ENCODE peak calls at places on chromosomes 1 and 21, in six cellular contexts. Z, L, B, T, C and H are unnamed samples.

GRCh38 chr1:31880957-31881697 is 57.0 kb downstream of the PTP4A2 start:
- DNase-seq in Z (no peak), L (no peak), B (no peak), T (no peak), C (no peak), H (no peak)

GRCh38 chr1:246613131-246613758 is 47.0 kb downstream of the CNST start:
- DNase-seq in Z (no peak), L (no peak), B (no peak), T (no peak), C (no peak), H (no peak)

GRCh38 chr1:56056438-56057312 is 522.7 kb downstream of the PLPP3 start:
- DNase-seq in Z (peak), L (no peak), B (no peak), T (no peak), C (no peak), H (no peak)

GRCh38 chr1:114956570-114956969 is 73.1 kb upstream of the TSHB start:
- DNase-seq in Z (peak), L (no peak), B (peak), T (no peak), C (no peak), H (peak)

GRCh38 chr21:14982336-14982735 is 82.5 kb downstream of the NRIP1 start:
- DNase-seq in Z (no peak), L (no peak), B (no peak), T (no peak), C (no peak), H (no peak)

GRCh38 chr1:198678901-198679329 is 40.1 kb downstream of the PTPRC start:
- DNase-seq in Z (no peak), L (no peak), B (no peak), T (no peak), C (no peak), H (no peak)

GRCh38 chr1:240946926-240947325 is 335.0 kb upstream of the GREM2 start:
- DNase-seq in Z (peak), L (no peak), B (peak), T (peak), C (no peak), H (no peak)

GRCh38 chr21:38984982-38985422 is 179.3 kb downstream of the ETS2 start:
- DNase-seq in Z (peak), L (no peak), B (no peak), T (no peak), C (no peak), H (no peak)

GRCh38 chr1:203440780-203441179 is 34.8 kb upstream of the PRELP start:
- DNase-seq in Z (peak), L (peak), B (peak), T (no peak), C (peak), H (no peak)
- TF ChIP-seq CTCF in Z (peak), L (no peak), B (peak), T (no peak), C (peak), H (peak)

DNA sequence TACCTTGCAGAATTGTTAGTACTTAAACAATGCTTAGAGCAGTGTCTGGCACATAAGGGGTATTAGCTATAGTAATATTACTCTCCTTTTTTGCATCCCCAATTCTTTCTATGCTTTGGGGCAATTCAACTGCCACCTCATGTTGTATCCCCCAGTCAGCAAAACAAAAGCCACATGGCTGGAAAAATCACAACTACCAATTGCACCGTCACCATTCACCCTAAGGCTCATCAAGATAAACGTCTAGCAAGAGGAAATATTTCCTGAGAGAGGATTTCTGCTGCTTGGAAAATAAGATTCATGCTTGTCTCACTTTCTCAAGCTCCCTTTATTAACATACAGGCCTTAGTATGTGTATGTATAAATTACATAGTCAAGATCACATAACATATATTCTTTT is 12.1 kb upstream of the TLR5 start:
- DNase-seq in Z (no peak), L (no peak), B (no peak), T (no peak), C (no peak), H (no peak)
- TF ChIP-seq CTCF in Z (no peak), L (no peak), B (no peak), T (no peak), C (no peak), H (no peak)

GRCh38 chr1:43366601-43367025 is 1.2 kb downstream of the ELOVL1 start:
- DNase-seq in Z (peak), L (no peak), B (no peak), T (no peak), C (no peak), H (no peak)

GRCh38 chr1:43366179-43366578 is 1.6 kb downstream of the ELOVL1 start:
- DNase-seq in Z (no peak), L (peak), B (no peak), T (no peak), C (no peak), H (no peak)

GRCh38 chr1:43367026-43367903 is 546 bp downstream of the ELOVL1 start:
- DNase-seq in Z (peak), L (no peak), B (no peak), T (peak), C (peak), H (no peak)

GRCh38 chr1:43368646-43369020 is 822 bp upstream of the ELOVL1 start:
- DNase-seq in Z (no peak), L (no peak), B (no peak), T (no peak), C (no peak), H (no peak)

GRCh38 chr1:43367904-43368645 is at the start of gene ELOVL1:
- DNase-seq in Z (peak), L (peak), B (peak), T (peak), C (peak), H (no peak)
- TF ChIP-seq CTCF in Z (peak), L (no peak), B (no peak), T (no peak), C (no peak), H (peak)

GRCh38 chr1:19375621-19376020 is 63.5 kb downstream of the SLC66A1 start:
- DNase-seq in Z (no peak), L (no peak), B (no peak), T (no peak), C (no peak), H (no peak)

GRCh38 chr1:19374926-19375325 is 62.8 kb downstream of the SLC66A1 start:
- DNase-seq in Z (no peak), L (no peak), B (no peak), T (no peak), C (no peak), H (no peak)

GRCh38 chr1:19373206-19374126 is 61.3 kb downstream of the SLC66A1 start:
- DNase-seq in Z (no peak), L (no peak), B (no peak), T (no peak), C (no peak), H (no peak)

GRCh38 chr1:19372602-19373001 is 60.5 kb downstream of the SLC66A1 start:
- DNase-seq in Z (no peak), L (no peak), B (no peak), T (no peak), C (no peak), H (no peak)

GRCh38 chr1:19374402-19374801 is 62.3 kb downstream of the SLC66A1 start:
- DNase-seq in Z (no peak), L (no peak), B (peak), T (peak), C (peak), H (no peak)
- TF ChIP-seq CTCF in Z (no peak), L (no peak), B (no peak), T (peak), C (peak), H (peak)